ENCODE peak calls at places on chromosomes 4 and X, in six cellular contexts. E, H, Z, W, N and D are unnamed samples.

GRCh38 chrX:12210196-12210815 is 72.0 kb downstream of the FRMPD4 start:
- DNase-seq in E (no peak), H (no peak), Z (no peak), W (no peak), N (peak), D (no peak)

GRCh38 chrX:103376118-103376978 is at the start of gene BEX3:
- DNase-seq in E (peak), H (peak), Z (peak), W (peak), N (peak), D (no peak)

GRCh38 chrX:22135994-22136684 is 104.0 kb downstream of the PHEX start:
- DNase-seq in E (no peak), H (no peak), Z (peak), W (peak), N (no peak), D (peak)

GRCh38 chrX:149074429-149074828 is 430.7 kb downstream of the IDS start:
- DNase-seq in E (peak), H (no peak), Z (peak), W (no peak), N (peak), D (no peak)

GRCh38 chr4:21811576-21811975 is 137.0 kb downstream of the KCNIP4 start:
- DNase-seq in E (no peak), H (no peak), Z (no peak), W (no peak), N (no peak), D (no peak)

GRCh38 chrX:123550829-123551228 is 182.0 kb downstream of the THOC2 start:
- DNase-seq in E (no peak), H (no peak), Z (no peak), W (no peak), N (no peak), D (no peak)

GRCh38 chr4:184408021-184408710 is 66.2 kb downstream of the IRF2 start:
- DNase-seq in E (no peak), H (no peak), Z (no peak), W (no peak), N (no peak), D (no peak)

GRCh38 chr4:101200561-101200960 is 146.8 kb downstream of the PPP3CA start:
- DNase-seq in E (no peak), H (no peak), Z (no peak), W (no peak), N (no peak), D (no peak)

GRCh38 chr4:40954119-40954668 is 204.4 kb downstream of the NSUN7 start:
- DNase-seq in E (no peak), H (no peak), Z (no peak), W (no peak), N (no peak), D (no peak)

GRCh38 chr4:120948382-120948781 is 25.9 kb upstream of the PRDM5 start:
- DNase-seq in E (no peak), H (no peak), Z (no peak), W (no peak), N (no peak), D (no peak)

GRCh38 chr4:106365613-106366012 is 3.0 kb downstream of the GIMD1 start:
- DNase-seq in E (no peak), H (no peak), Z (no peak), W (no peak), N (no peak), D (no peak)

GRCh38 chr4:23811045-23811620 is 78.7 kb downstream of the PPARGC1A start:
- DNase-seq in E (no peak), H (no peak), Z (no peak), W (no peak), N (no peak), D (no peak)

GRCh38 chrX:3711331-3711917 is 2.0 kb downstream of the PRKX start:
- DNase-seq in E (no peak), H (no peak), Z (no peak), W (peak), N (no peak), D (peak)

GRCh38 chr4:81472249-81473085 is 760 bp upstream of the RASGEF1B start:
- DNase-seq in E (peak), H (peak), Z (peak), W (no peak), N (no peak), D (peak)

GRCh38 chrX:77076896-77077295 is 370.3 kb upstream of the FGF16 start:
- DNase-seq in E (no peak), H (no peak), Z (no peak), W (no peak), N (no peak), D (no peak)

GRCh38 chrX:66680451-66680850 is 41.6 kb upstream of the EDA2R start:
- DNase-seq in E (no peak), H (no peak), Z (no peak), W (no peak), N (no peak), D (no peak)

GRCh38 chrX:1493877-1494510 is 41.3 kb upstream of the ASMTL start:
- DNase-seq in E (no peak), H (no peak), Z (no peak), W (no peak), N (no peak), D (peak)

GRCh38 chrX:134374294-134374693 is 85.7 kb upstream of the HPRT1 start:
- DNase-seq in E (no peak), H (no peak), Z (no peak), W (peak), N (no peak), D (peak)

GRCh38 chr4:54176202-54176601 is 52.9 kb upstream of the PDGFRA start:
- DNase-seq in E (no peak), H (no peak), Z (no peak), W (no peak), N (no peak), D (no peak)

GRCh38 chrX:50117477-50117876 is 83.3 kb downstream of the AKAP4 start:
- DNase-seq in E (no peak), H (no peak), Z (no peak), W (no peak), N (no peak), D (no peak)

GRCh38 chr4:85081196-85081595 is 114.7 kb upstream of the WDFY3 start:
- DNase-seq in E (no peak), H (no peak), Z (no peak), W (no peak), N (no peak), D (no peak)

GRCh38 chr4:165506780-165507305 is 128.0 kb downstream of the CPE start:
- DNase-seq in E (no peak), H (no peak), Z (no peak), W (no peak), N (no peak), D (no peak)

GRCh38 chr4:40976343-40976742 is 226.6 kb downstream of the NSUN7 start:
- DNase-seq in E (no peak), H (no peak), Z (peak), W (no peak), N (no peak), D (peak)

GRCh38 chr4:87046111-87046510 is 111.3 kb downstream of the AFF1 start:
- DNase-seq in E (no peak), H (no peak), Z (no peak), W (no peak), N (no peak), D (no peak)

GRCh38 chr4:97493815-97494518 is 649.3 kb downstream of the STPG2 start:
- DNase-seq in E (no peak), H (no peak), Z (peak), W (no peak), N (no peak), D (no peak)

GRCh38 chr4:110132822-110133719 is 65.3 kb downstream of the ELOVL6 start:
- DNase-seq in E (no peak), H (no peak), Z (no peak), W (no peak), N (no peak), D (no peak)

GRCh38 chrX:104347860-104348259 is 93.1 kb upstream of the ESX1 start:
- DNase-seq in E (no peak), H (no peak), Z (no peak), W (no peak), N (no peak), D (no peak)

GRCh38 chr4:83259586-83259985 is 25.0 kb downstream of the COQ2 start:
- DNase-seq in E (no peak), H (no peak), Z (no peak), W (no peak), N (no peak), D (no peak)

GRCh38 chrX:1536712-1537030 is 314 bp downstream of the P2RY8 start:
- DNase-seq in E (no peak), H (no peak), Z (no peak), W (no peak), N (no peak), D (no peak)

GRCh38 chr4:30413915-30414314 is 306.3 kb upstream of the PCDH7 start:
- DNase-seq in E (no peak), H (no peak), Z (no peak), W (no peak), N (no peak), D (no peak)

GRCh38 chrX:12770440-12770839 is 20.8 kb upstream of the PRPS2 start:
- DNase-seq in E (no peak), H (no peak), Z (peak), W (peak), N (no peak), D (peak)

GRCh38 chrX:136021160-136021559 is 35.9 kb downstream of the SLC9A6 start:
- DNase-seq in E (no peak), H (no peak), Z (no peak), W (no peak), N (no peak), D (no peak)

GRCh38 chrX:71603618-71604017 is 14.7 kb downstream of the CXCR3 start:
- DNase-seq in E (no peak), H (no peak), Z (no peak), W (no peak), N (no peak), D (no peak)

GRCh38 chr4:25938251-25939186 is 24.5 kb downstream of the SMIM20 start:
- DNase-seq in E (no peak), H (no peak), Z (no peak), W (no peak), N (no peak), D (no peak)

DNA sequence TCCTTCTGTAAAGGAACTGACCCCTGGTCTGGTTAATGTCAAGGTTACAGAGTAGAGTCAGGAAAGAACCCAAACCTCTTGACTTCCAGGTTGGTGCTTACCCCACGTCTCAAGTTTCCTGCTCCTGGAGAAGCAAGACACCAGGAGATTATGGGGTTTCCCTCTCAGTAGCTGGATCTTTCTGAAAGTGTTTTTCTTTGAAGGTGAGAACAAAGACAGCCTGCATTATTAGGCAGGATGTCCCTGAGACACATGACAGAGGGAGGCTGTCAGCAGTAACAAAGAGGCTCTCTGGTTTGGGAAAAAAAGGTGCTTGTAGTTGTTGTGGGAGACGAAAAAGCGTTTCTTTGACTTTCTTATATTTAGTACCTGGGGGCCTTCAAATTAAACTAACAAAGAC is 44.7 kb upstream of the IGFBP7 start:
- DNase-seq in E (no peak), H (no peak), Z (peak), W (no peak), N (no peak), D (peak)
- H3K27ac ChIP-seq in E (no peak), H (no peak), Z (no peak), W (no peak), N (no peak), D (no peak)

DNA sequence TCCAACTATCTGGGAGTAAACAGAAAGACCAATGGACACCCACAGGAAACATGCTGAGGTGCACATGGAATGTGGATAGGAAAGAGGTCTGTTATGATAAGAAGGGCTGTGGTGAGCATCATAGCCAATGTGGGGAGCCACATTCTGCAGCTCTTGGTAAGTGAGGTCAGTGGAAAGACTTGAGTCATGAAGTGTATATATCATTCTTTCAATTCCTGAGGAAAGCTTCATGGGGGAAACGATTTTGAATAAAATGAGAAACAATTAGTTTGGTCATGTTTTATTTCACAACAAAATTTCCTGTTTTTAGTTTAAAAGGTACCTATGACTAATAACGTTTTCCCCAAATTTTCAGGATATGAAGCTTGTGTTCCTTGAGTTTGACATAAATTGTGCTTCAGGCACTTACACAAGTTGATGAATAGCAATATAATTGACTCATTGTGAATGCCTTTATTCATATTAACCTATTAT is 41.4 kb upstream of the RASSF6 start:
- DNase-seq in E (no peak), H (no peak), Z (no peak), W (no peak), N (no peak), D (no peak)
- H3K27ac ChIP-seq in E (no peak), H (no peak), Z (no peak), W (no peak), N (no peak), D (no peak)

GRCh38 chr4:11622961-11623725 is 194.4 kb upstream of the HS3ST1 start:
- DNase-seq in E (no peak), H (no peak), Z (no peak), W (no peak), N (no peak), D (no peak)

GRCh38 chr4:11625206-11625605 is 196.5 kb upstream of the HS3ST1 start:
- DNase-seq in E (no peak), H (no peak), Z (no peak), W (no peak), N (no peak), D (no peak)

GRCh38 chr4:11624370-11624769 is 195.7 kb upstream of the HS3ST1 start:
- DNase-seq in E (no peak), H (no peak), Z (no peak), W (no peak), N (no peak), D (no peak)

GRCh38 chr4:11626046-11626445 is 197.4 kb upstream of the HS3ST1 start:
- DNase-seq in E (no peak), H (no peak), Z (no peak), W (no peak), N (no peak), D (no peak)

DNA sequence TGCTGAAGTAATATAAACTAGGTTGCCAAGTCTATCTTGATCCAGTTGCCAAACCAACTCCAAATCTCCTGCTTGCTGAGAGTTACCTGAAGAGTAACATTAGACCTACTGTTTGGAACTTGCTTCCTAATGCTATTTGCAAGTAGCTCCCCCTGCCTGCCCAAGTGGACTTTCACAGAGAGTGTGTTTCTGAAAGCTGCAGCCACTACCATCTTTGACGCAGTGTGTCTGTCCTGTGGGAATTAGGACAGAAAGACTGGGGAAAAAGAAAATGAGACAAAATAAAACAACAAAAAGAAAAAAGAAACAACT is 195.0 kb upstream of the HS3ST1 start:
- DNase-seq in E (no peak), H (peak), Z (peak), W (no peak), N (peak), D (no peak)
- H3K27ac ChIP-seq in E (no peak), H (no peak), Z (no peak), W (no peak), N (no peak), D (no peak)

DNA sequence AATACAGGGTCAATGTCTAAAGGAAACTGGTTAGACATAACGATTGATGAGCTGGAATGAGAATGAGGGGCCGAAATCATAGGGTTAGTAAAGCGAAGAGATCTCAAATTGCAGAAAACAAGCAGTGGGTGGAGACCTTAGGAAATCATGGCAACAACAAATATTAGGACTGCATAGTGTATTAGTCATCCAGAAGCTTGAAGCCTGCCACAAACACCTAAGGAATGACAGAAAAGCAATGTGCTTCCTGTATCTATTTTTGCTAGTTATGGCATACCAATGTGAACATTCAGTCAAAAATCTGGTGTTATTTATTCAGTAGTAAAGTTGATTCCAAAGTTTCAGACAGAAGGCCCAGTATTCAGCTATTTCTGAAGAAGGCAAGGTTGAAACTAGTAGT is 410.9 kb upstream of the CT83 start:
- DNase-seq in E (no peak), H (no peak), Z (no peak), W (no peak), N (no peak), D (no peak)
- H3K27ac ChIP-seq in E (no peak), H (no peak), Z (no peak), W (no peak), N (no peak), D (no peak)

GRCh38 chr4:93139118-93139517 is 689.4 kb upstream of the ATOH1 start:
- DNase-seq in E (no peak), H (no peak), Z (no peak), W (no peak), N (no peak), D (no peak)
- H3K27ac ChIP-seq in E (no peak), H (no peak), Z (peak), W (no peak), N (no peak), D (no peak)